ENCODE peak calls at places on chromosomes 7 and 10, in eight cellular contexts. H is activated CD8-positive, alpha-beta memory T cell treated with anti-CD3 and anti-CD28 coated beads for 24 hours; F is skeletal muscle cell; W is Panc1; A is NCI-H2081; X is CD8-positive, alpha-beta memory T cell; L is M059J; D is AG10803. I is an unnamed sample.

GRCh38 chr7:87475359-87476178 is at the start of gene ABCB4:
- DNase-seq in H (no peak), F (no peak), W (no peak), A (no peak), X (no peak), L (peak), D (no peak), I (no peak)

GRCh38 chr7:9937944-9938631 is 1035.6 kb upstream of the PHF14 start:
- DNase-seq in H (no peak), F (no peak), W (peak), A (no peak), X (no peak), L (peak), D (no peak), I (no peak)

GRCh38 chr10:49280001-49280408 is 19.0 kb upstream of the C10orf71 start:
- DNase-seq in H (peak), F (no peak), W (no peak), A (no peak), X (no peak), L (peak), D (peak), I (no peak)

GRCh38 chr7:102811942-102812678 is 63.3 kb downstream of the FAM185A start:
- DNase-seq in H (no peak), F (no peak), W (no peak), A (no peak), X (no peak), L (no peak), D (no peak), I (no peak)

GRCh38 chr7:110130669-110131068 is 960.3 kb upstream of the LRRN3 start:
- DNase-seq in H (no peak), F (no peak), W (no peak), A (no peak), X (no peak), L (no peak), D (no peak), I (no peak)

GRCh38 chr7:45241339-45242109 is 83.9 kb downstream of the RAMP3 start:
- DNase-seq in H (no peak), F (no peak), W (no peak), A (no peak), X (no peak), L (no peak), D (no peak), I (no peak)

GRCh38 chr7:104264281-104264680 is 56.5 kb upstream of the ORC5 start:
- DNase-seq in H (no peak), F (no peak), W (no peak), A (no peak), X (no peak), L (peak), D (no peak), I (no peak)

GRCh38 chr7:47763063-47763974 is 181.4 kb upstream of the TNS3 start:
- DNase-seq in H (no peak), F (peak), W (peak), A (peak), X (no peak), L (peak), D (peak), I (no peak)

GRCh38 chr7:51021906-51022570 is 239.3 kb upstream of the GRB10 start:
- DNase-seq in H (peak), F (no peak), W (no peak), A (no peak), X (no peak), L (peak), D (no peak), I (no peak)

GRCh38 chr10:43390791-43391190 is 18.2 kb downstream of the HNRNPF start:
- DNase-seq in H (no peak), F (no peak), W (no peak), A (no peak), X (peak), L (peak), D (peak), I (no peak)

GRCh38 chr7:81606078-81606863 is 163.6 kb downstream of the HGF start:
- DNase-seq in H (no peak), F (no peak), W (no peak), A (no peak), X (no peak), L (no peak), D (no peak), I (no peak)

GRCh38 chr10:80453392-80453714 is 757 bp upstream of the TSPAN14 start:
- DNase-seq in H (no peak), F (no peak), W (no peak), A (no peak), X (peak), L (no peak), D (no peak), I (no peak)

GRCh38 chr10:119296703-119297102 is 89.3 kb downstream of the GRK5 start:
- DNase-seq in H (no peak), F (no peak), W (no peak), A (no peak), X (no peak), L (peak), D (no peak), I (no peak)

GRCh38 chr10:30687698-30688213 is 58.2 kb upstream of the LYZL2 start:
- DNase-seq in H (peak), F (no peak), W (no peak), A (peak), X (peak), L (peak), D (peak), I (peak)

GRCh38 chr10:63466168-63466935 is 575 bp upstream of the JMJD1C start:
- DNase-seq in H (no peak), F (no peak), W (peak), A (no peak), X (no peak), L (peak), D (peak), I (no peak)

GRCh38 chr7:81415181-81415580 is 354.7 kb downstream of the HGF start:
- DNase-seq in H (no peak), F (no peak), W (no peak), A (no peak), X (no peak), L (no peak), D (peak), I (no peak)

GRCh38 chr10:70212879-70213278 is 20.4 kb downstream of the PPA1 start:
- DNase-seq in H (no peak), F (no peak), W (no peak), A (no peak), X (no peak), L (no peak), D (peak), I (no peak)

GRCh38 chr10:100232101-100232500 is 2.7 kb upstream of the CHUK start:
- DNase-seq in H (no peak), F (no peak), W (no peak), A (no peak), X (no peak), L (no peak), D (peak), I (no peak)

GRCh38 chr7:30710669-30711068 is 28.4 kb upstream of the CRHR2 start:
- DNase-seq in H (no peak), F (no peak), W (no peak), A (no peak), X (no peak), L (peak), D (no peak), I (no peak)

GRCh38 chr7:128875523-128875948 is 12.9 kb downstream of the ATP6V1F start:
- DNase-seq in H (no peak), F (no peak), W (no peak), A (no peak), X (no peak), L (no peak), D (no peak), I (no peak)

GRCh38 chr7:98107313-98107691 is 640 bp downstream of the LMTK2 start:
- DNase-seq in H (no peak), F (no peak), W (no peak), A (no peak), X (peak), L (peak), D (peak), I (no peak)

GRCh38 chr10:404991-405390 is 269.7 kb downstream of the ZMYND11 start:
- DNase-seq in H (no peak), F (no peak), W (no peak), A (no peak), X (no peak), L (no peak), D (no peak), I (no peak)

GRCh38 chr7:2968176-2968575 is 75.5 kb downstream of the CARD11 start:
- DNase-seq in H (peak), F (no peak), W (no peak), A (no peak), X (no peak), L (no peak), D (no peak), I (no peak)

GRCh38 chr7:135795846-135796570 is 47.4 kb upstream of the FAM180A start:
- DNase-seq in H (no peak), F (no peak), W (no peak), A (no peak), X (no peak), L (no peak), D (peak), I (no peak)

GRCh38 chr7:151694828-151695580 is 175.3 kb upstream of the RHEB start:
- DNase-seq in H (no peak), F (no peak), W (no peak), A (peak), X (no peak), L (peak), D (no peak), I (no peak)

GRCh38 chr10:58932126-58932525 is 244.3 kb upstream of the PHYHIPL start:
- DNase-seq in H (no peak), F (no peak), W (no peak), A (no peak), X (no peak), L (peak), D (peak), I (no peak)

GRCh38 chr7:7817748-7818147 is 99.3 kb upstream of the RPA3 start:
- DNase-seq in H (no peak), F (no peak), W (no peak), A (no peak), X (peak), L (no peak), D (no peak), I (no peak)

GRCh38 chr7:17019106-17019505 is 137.3 kb upstream of the AGR3 start:
- DNase-seq in H (no peak), F (no peak), W (no peak), A (no peak), X (no peak), L (no peak), D (peak), I (no peak)

GRCh38 chr7:130290745-130291144 is 2.2 kb upstream of the CPA4 start:
- DNase-seq in H (no peak), F (no peak), W (no peak), A (no peak), X (no peak), L (peak), D (peak), I (no peak)

GRCh38 chr7:74606101-74606908 is 51.2 kb upstream of the GTF2I start:
- DNase-seq in H (peak), F (no peak), W (no peak), A (no peak), X (peak), L (peak), D (no peak), I (no peak)

GRCh38 chr10:100697070-100697469 is 48.3 kb upstream of the PAX2 start:
- DNase-seq in H (no peak), F (no peak), W (peak), A (no peak), X (no peak), L (peak), D (peak), I (no peak)

GRCh38 chr10:93742633-93743349 is 14.9 kb upstream of the LGI1 start:
- DNase-seq in H (no peak), F (no peak), W (no peak), A (no peak), X (no peak), L (no peak), D (no peak), I (peak)

GRCh38 chr7:18064242-18064838 is 36.7 kb upstream of the PRPS1L1 start:
- DNase-seq in H (no peak), F (no peak), W (peak), A (peak), X (no peak), L (peak), D (peak), I (peak)

GRCh38 chr10:24953350-24954074 is 1.1 kb upstream of the PRTFDC1 start:
- DNase-seq in H (no peak), F (no peak), W (no peak), A (no peak), X (no peak), L (no peak), D (peak), I (no peak)

GRCh38 chr7:32206987-32207386 is 136.8 kb upstream of the PDE1C start:
- DNase-seq in H (no peak), F (no peak), W (no peak), A (no peak), X (no peak), L (peak), D (peak), I (no peak)

GRCh38 chr7:146090023-146090645 is 26.5 kb upstream of the CNTNAP2 start:
- DNase-seq in H (no peak), F (no peak), W (peak), A (peak), X (no peak), L (peak), D (no peak), I (peak)

GRCh38 chr10:111999205-111999914 is 184.2 kb downstream of the GPAM start:
- DNase-seq in H (no peak), F (no peak), W (no peak), A (no peak), X (no peak), L (no peak), D (no peak), I (no peak)

GRCh38 chr10:126221874-126222273 is 166.4 kb downstream of the ADAM12 start:
- DNase-seq in H (no peak), F (no peak), W (no peak), A (no peak), X (no peak), L (no peak), D (no peak), I (no peak)

GRCh38 chr7:4791738-4792536 is 16.5 kb downstream of the AP5Z1 start:
- DNase-seq in H (peak), F (no peak), W (no peak), A (no peak), X (peak), L (no peak), D (peak), I (no peak)